ENCODE peak calls at places on chromosomes 2 and 18, in nine cellular contexts. F is T-helper 2 cell, O is HepG2, A is frontal cortex, B is cardiac muscle cell, E is progenitor cell of endocrine pancreas, V is right lobe of liver, M is GM23338, Y is Peyer's patch. R is an unnamed sample.

GRCh38 chr18:49561377-49562193 is at the start of gene LIPG:
- DNase-seq in E (peak; percentile 47), B (peak; percentile 82), V (peak; percentile 84), A (peak; percentile 59), F (no peak), Y (no peak), M (peak; percentile 94), O (peak; percentile 34), R (peak; percentile 52)

GRCh38 chr2:167570370-167570769 is 677.0 kb downstream of the STK39 start:
- DNase-seq in Y (no peak), V (no peak), F (no peak), E (no peak), B (no peak), A (no peak), O (no peak), M (no peak), R (no peak)

GRCh38 chr2:173184031-173185004 is 108.7 kb downstream of the MAP3K20 start:
- DNase-seq in V (no peak), F (no peak), B (peak; percentile 97), E (no peak), O (no peak), M (peak; percentile 74), A (no peak), Y (no peak), R (peak; percentile 60)

GRCh38 chr2:170822885-170823799 is 6.5 kb downstream of the GAD1 start:
- DNase-seq in V (no peak), F (no peak), M (peak; percentile 71), B (no peak), A (no peak), E (no peak), O (no peak), Y (no peak), R (no peak)

GRCh38 chr2:43486604-43487003 is 109.2 kb downstream of the THADA start:
- DNase-seq in Y (no peak), M (no peak), E (no peak), B (peak; percentile 34), O (no peak), F (no peak), V (no peak), A (no peak), R (no peak)

GRCh38 chr2:74399785-74400184 is 19.7 kb upstream of the DCTN1 start:
- DNase-seq in M (peak; percentile 74), A (no peak), F (no peak), V (no peak), E (no peak), O (peak; percentile 41), Y (no peak), B (peak; percentile 56), R (no peak)

GRCh38 chr2:101149241-101150192 is 1.7 kb downstream of the TBC1D8 start:
- DNase-seq in O (peak; percentile 74), Y (no peak), B (no peak), F (no peak), M (peak; percentile 32), A (no peak), E (no peak), V (no peak), R (peak; percentile 55)

GRCh38 chr18:36302676-36303075 is 5.2 kb downstream of the FHOD3 start:
- DNase-seq in B (no peak), O (no peak), E (no peak), Y (no peak), M (no peak), V (no peak), F (no peak), A (no peak), R (no peak)

GRCh38 chr2:127052771-127053691 is 53.9 kb downstream of the BIN1 start:
- DNase-seq in A (no peak), O (no peak), V (peak; percentile 45), Y (no peak), B (no peak), E (no peak), M (no peak), F (peak; percentile 1), R (no peak)

GRCh38 chr2:228841877-228842276 is 429.2 kb downstream of the PID1 start:
- DNase-seq in B (peak; percentile 68), V (no peak), F (no peak), E (no peak), M (no peak), Y (no peak), O (no peak), A (no peak), R (no peak)

GRCh38 chr2:1790473-1790872 is 46.2 kb upstream of the PXDN start:
- DNase-seq in V (no peak), F (no peak), O (no peak), E (no peak), B (no peak), M (no peak), A (no peak), Y (no peak), R (no peak)

GRCh38 chr2:168560817-168561485 is 104.9 kb downstream of the CERS6 start:
- DNase-seq in F (no peak), M (no peak), E (no peak), A (no peak), B (no peak), V (no peak), Y (no peak), O (no peak), R (no peak)

GRCh38 chr18:23397907-23398306 is 55.2 kb upstream of the RIOK3 start:
- DNase-seq in O (no peak), M (no peak), Y (no peak), B (no peak), A (no peak), F (no peak), V (no peak), E (no peak), R (no peak)

GRCh38 chr2:110639972-110640371 is 37.9 kb downstream of the BUB1 start:
- DNase-seq in O (no peak), A (no peak), E (no peak), B (no peak), M (no peak), Y (no peak), F (no peak), V (no peak), R (peak; percentile 60)

GRCh38 chr2:27095745-27096651 is 9.4 kb downstream of the KHK start:
- DNase-seq in M (peak; percentile 87), O (peak; percentile 97), V (peak; percentile 82), A (peak; percentile 78), E (no peak), B (peak; percentile 72), F (no peak), Y (peak; percentile 56), R (peak; percentile 78)

GRCh38 chr2:225122007-225122406 is 79.7 kb upstream of the DOCK10 start:
- DNase-seq in Y (no peak), A (no peak), M (no peak), B (no peak), O (no peak), F (no peak), V (no peak), E (no peak), R (no peak)

GRCh38 chr2:181573140-181573736 is 83.7 kb downstream of the CERKL start:
- DNase-seq in B (peak; percentile 60), F (no peak), M (peak; percentile 72), V (no peak), A (no peak), E (no peak), Y (no peak), O (peak; percentile 45), R (no peak)

GRCh38 chr18:44238449-44238848 is 442.2 kb upstream of the SETBP1 start:
- DNase-seq in O (no peak), F (no peak), Y (no peak), B (no peak), V (no peak), A (no peak), E (no peak), M (no peak), R (no peak)

GRCh38 chr2:120013569-120014223 is 819 bp downstream of the EPB41L5 start:
- DNase-seq in A (no peak), F (no peak), V (no peak), M (peak; percentile 80), O (no peak), B (no peak), Y (peak; percentile 30), E (no peak), R (no peak)

GRCh38 chr2:52222128-52222527 is 1190.2 kb upstream of the NRXN1 start:
- DNase-seq in B (peak; percentile 2), V (no peak), E (no peak), A (no peak), F (no peak), O (no peak), M (no peak), Y (no peak), R (no peak)

GRCh38 chr2:46711156-46711555 is 204.4 kb downstream of the MCFD2 start:
- DNase-seq in V (no peak), B (no peak), E (no peak), M (no peak), O (no peak), A (no peak), F (no peak), Y (no peak), R (no peak)

GRCh38 chr18:9586814-9587213 is 27.5 kb downstream of the PPP4R1 start:
- DNase-seq in E (no peak), Y (no peak), F (no peak), M (no peak), O (no peak), B (no peak), A (no peak), V (no peak), R (no peak)

GRCh38 chr2:55620123-55620779 is 2.8 kb upstream of the PPP4R3B start:
- DNase-seq in O (peak; percentile 63), A (no peak), Y (no peak), M (peak; percentile 55), E (no peak), B (peak; percentile 23), V (no peak), F (no peak), R (no peak)

GRCh38 chr2:189836644-189837043 is 52.4 kb downstream of the PMS1 start:
- DNase-seq in B (peak; percentile 62), Y (no peak), E (no peak), V (no peak), F (no peak), O (no peak), M (no peak), A (no peak), R (no peak)

GRCh38 chr18:45565280-45565970 is 49.9 kb upstream of the SLC14A2 start:
- DNase-seq in B (no peak), V (no peak), A (no peak), Y (no peak), O (no peak), M (no peak), F (no peak), E (no peak), R (no peak)

GRCh38 chr2:241561811-241562210 is 3.3 kb downstream of the BOK start:
- DNase-seq in A (peak; percentile 85), E (no peak), V (peak; percentile 82), F (no peak), Y (no peak), B (peak; percentile 87), O (no peak), M (no peak), R (peak; percentile 90)

GRCh38 chr2:164969909-164970690 is 14.8 kb upstream of the SLC38A11 start:
- DNase-seq in B (no peak), V (no peak), Y (no peak), O (no peak), E (no peak), F (no peak), M (no peak), A (no peak), R (no peak)

GRCh38 chr2:141522702-141523101 is 608.1 kb downstream of the LRP1B start:
- DNase-seq in F (no peak), E (no peak), V (no peak), O (no peak), B (no peak), A (no peak), Y (no peak), M (no peak), R (no peak)

GRCh38 chr2:218383892-218384519 is 1.9 kb downstream of the SLC11A1 start:
- DNase-seq in F (no peak), V (no peak), A (no peak), B (no peak), M (no peak), O (no peak), Y (no peak), E (no peak), R (no peak)

GRCh38 chr18:11587846-11588245 is 21.6 kb upstream of the SLC35G4 start:
- DNase-seq in A (no peak), V (no peak), O (no peak), F (no peak), M (no peak), E (no peak), Y (no peak), B (no peak), R (no peak)

R was measured in right cardiac atrium.